ENCODE peak calls at places on chromosome 14, in nine cellular contexts. One of them, this sample, is unnamed.

GRCh38 chr14:22598896-22599244 is 770 bp downstream of the ABHD4 start:
- DNase-seq in NCI-H2081: peak
- DNase-seq in mesothelial cell of epicardium: no peak
- DNase-seq in left kidney: peak
- DNase-seq in stimulated activated CD4-positive, alpha-beta T cell treated with anti-CD3 and anti-CD28 coated beads, TNF-alpha, amount 100 ng/mL, for 1 hour: no peak
- DNase-seq in head of caudate nucleus: no peak
- DNase-seq in CD8-positive, alpha-beta memory T cell: no peak
- DNase-seq in neuronal stem cell: no peak
- DNase-seq in endothelial cell: no peak
- DNase-seq in this sample: no peak

GRCh38 chr14:106665814-106666213 is 1139.4 kb downstream of the TMEM121 start:
- DNase-seq in left kidney: no peak
- DNase-seq in NCI-H2081: no peak
- DNase-seq in head of caudate nucleus: no peak
- DNase-seq in mesothelial cell of epicardium: no peak
- DNase-seq in stimulated activated CD4-positive, alpha-beta T cell treated with anti-CD3 and anti-CD28 coated beads, TNF-alpha, amount 100 ng/mL, for 1 hour: no peak
- DNase-seq in neuronal stem cell: no peak
- DNase-seq in endothelial cell: no peak
- DNase-seq in CD8-positive, alpha-beta memory T cell: no peak
- DNase-seq in this sample: no peak

GRCh38 chr14:50403433-50403832 is 6.8 kb upstream of the CDKL1 start:
- DNase-seq in left kidney: peak
- DNase-seq in head of caudate nucleus: no peak
- DNase-seq in neuronal stem cell: no peak
- DNase-seq in endothelial cell: peak
- DNase-seq in mesothelial cell of epicardium: no peak
- DNase-seq in CD8-positive, alpha-beta memory T cell: no peak
- DNase-seq in NCI-H2081: no peak
- DNase-seq in stimulated activated CD4-positive, alpha-beta T cell treated with anti-CD3 and anti-CD28 coated beads, TNF-alpha, amount 100 ng/mL, for 1 hour: no peak
- DNase-seq in this sample: no peak

GRCh38 chr14:61033851-61034250 is 52.8 kb downstream of the SLC38A6 start:
- DNase-seq in stimulated activated CD4-positive, alpha-beta T cell treated with anti-CD3 and anti-CD28 coated beads, TNF-alpha, amount 100 ng/mL, for 1 hour: no peak
- DNase-seq in left kidney: no peak
- DNase-seq in CD8-positive, alpha-beta memory T cell: no peak
- DNase-seq in head of caudate nucleus: no peak
- DNase-seq in neuronal stem cell: no peak
- DNase-seq in endothelial cell: no peak
- DNase-seq in NCI-H2081: no peak
- DNase-seq in mesothelial cell of epicardium: no peak
- DNase-seq in this sample: no peak

GRCh38 chr14:69259531-69260245 is at the start of gene GALNT16:
- DNase-seq in stimulated activated CD4-positive, alpha-beta T cell treated with anti-CD3 and anti-CD28 coated beads, TNF-alpha, amount 100 ng/mL, for 1 hour: no peak
- DNase-seq in mesothelial cell of epicardium: peak
- DNase-seq in NCI-H2081: peak
- DNase-seq in CD8-positive, alpha-beta memory T cell: no peak
- DNase-seq in neuronal stem cell: peak
- DNase-seq in left kidney: peak
- DNase-seq in endothelial cell: peak
- DNase-seq in head of caudate nucleus: peak
- DNase-seq in this sample: peak

GRCh38 chr14:68234101-68234905 is 414.7 kb downstream of the RAD51B start:
- DNase-seq in endothelial cell: no peak
- DNase-seq in NCI-H2081: peak
- DNase-seq in head of caudate nucleus: no peak
- DNase-seq in neuronal stem cell: no peak
- DNase-seq in mesothelial cell of epicardium: no peak
- DNase-seq in left kidney: no peak
- DNase-seq in stimulated activated CD4-positive, alpha-beta T cell treated with anti-CD3 and anti-CD28 coated beads, TNF-alpha, amount 100 ng/mL, for 1 hour: no peak
- DNase-seq in CD8-positive, alpha-beta memory T cell: no peak
- DNase-seq in this sample: no peak

GRCh38 chr14:99644723-99645544 is at the start of gene HHIPL1:
- DNase-seq in left kidney: peak
- DNase-seq in head of caudate nucleus: no peak
- DNase-seq in mesothelial cell of epicardium: peak
- DNase-seq in stimulated activated CD4-positive, alpha-beta T cell treated with anti-CD3 and anti-CD28 coated beads, TNF-alpha, amount 100 ng/mL, for 1 hour: no peak
- DNase-seq in neuronal stem cell: no peak
- DNase-seq in endothelial cell: peak
- DNase-seq in NCI-H2081: no peak
- DNase-seq in CD8-positive, alpha-beta memory T cell: no peak
- DNase-seq in this sample: no peak

GRCh38 chr14:23653046-23653445 is 16.9 kb downstream of the DHRS2 start:
- DNase-seq in endothelial cell: no peak
- DNase-seq in CD8-positive, alpha-beta memory T cell: no peak
- DNase-seq in NCI-H2081: no peak
- DNase-seq in stimulated activated CD4-positive, alpha-beta T cell treated with anti-CD3 and anti-CD28 coated beads, TNF-alpha, amount 100 ng/mL, for 1 hour: no peak
- DNase-seq in head of caudate nucleus: no peak
- DNase-seq in neuronal stem cell: no peak
- DNase-seq in mesothelial cell of epicardium: no peak
- DNase-seq in left kidney: no peak
- DNase-seq in this sample: no peak

GRCh38 chr14:56630707-56631106 is 51.1 kb downstream of the TMEM260 start:
- DNase-seq in mesothelial cell of epicardium: no peak
- DNase-seq in stimulated activated CD4-positive, alpha-beta T cell treated with anti-CD3 and anti-CD28 coated beads, TNF-alpha, amount 100 ng/mL, for 1 hour: no peak
- DNase-seq in endothelial cell: no peak
- DNase-seq in left kidney: no peak
- DNase-seq in head of caudate nucleus: no peak
- DNase-seq in CD8-positive, alpha-beta memory T cell: no peak
- DNase-seq in NCI-H2081: no peak
- DNase-seq in neuronal stem cell: no peak
- DNase-seq in this sample: no peak

GRCh38 chr14:88815980-88816379 is 8.5 kb upstream of the TTC8 start:
- DNase-seq in neuronal stem cell: no peak
- DNase-seq in endothelial cell: no peak
- DNase-seq in head of caudate nucleus: no peak
- DNase-seq in CD8-positive, alpha-beta memory T cell: no peak
- DNase-seq in mesothelial cell of epicardium: no peak
- DNase-seq in NCI-H2081: no peak
- DNase-seq in stimulated activated CD4-positive, alpha-beta T cell treated with anti-CD3 and anti-CD28 coated beads, TNF-alpha, amount 100 ng/mL, for 1 hour: no peak
- DNase-seq in left kidney: no peak
- DNase-seq in this sample: no peak

GRCh38 chr14:69399750-69400149 is 1.3 kb downstream of the SLC39A9 start:
- DNase-seq in head of caudate nucleus: no peak
- DNase-seq in left kidney: no peak
- DNase-seq in CD8-positive, alpha-beta memory T cell: no peak
- DNase-seq in stimulated activated CD4-positive, alpha-beta T cell treated with anti-CD3 and anti-CD28 coated beads, TNF-alpha, amount 100 ng/mL, for 1 hour: no peak
- DNase-seq in neuronal stem cell: no peak
- DNase-seq in endothelial cell: no peak
- DNase-seq in mesothelial cell of epicardium: no peak
- DNase-seq in NCI-H2081: no peak
- DNase-seq in this sample: no peak

GRCh38 chr14:34199585-34199984 is 248.7 kb upstream of the EGLN3 start:
- DNase-seq in NCI-H2081: no peak
- DNase-seq in CD8-positive, alpha-beta memory T cell: no peak
- DNase-seq in endothelial cell: no peak
- DNase-seq in mesothelial cell of epicardium: no peak
- DNase-seq in left kidney: no peak
- DNase-seq in neuronal stem cell: no peak
- DNase-seq in head of caudate nucleus: no peak
- DNase-seq in stimulated activated CD4-positive, alpha-beta T cell treated with anti-CD3 and anti-CD28 coated beads, TNF-alpha, amount 100 ng/mL, for 1 hour: no peak
- DNase-seq in this sample: no peak

GRCh38 chr14:99327050-99327449 is 55.1 kb upstream of the BCL11B start:
- DNase-seq in CD8-positive, alpha-beta memory T cell: no peak
- DNase-seq in NCI-H2081: no peak
- DNase-seq in neuronal stem cell: no peak
- DNase-seq in stimulated activated CD4-positive, alpha-beta T cell treated with anti-CD3 and anti-CD28 coated beads, TNF-alpha, amount 100 ng/mL, for 1 hour: no peak
- DNase-seq in mesothelial cell of epicardium: no peak
- DNase-seq in endothelial cell: no peak
- DNase-seq in head of caudate nucleus: peak
- DNase-seq in left kidney: no peak
- DNase-seq in this sample: no peak

GRCh38 chr14:60647081-60647836 is 2.0 kb downstream of the SIX1 start:
- DNase-seq in head of caudate nucleus: no peak
- DNase-seq in left kidney: peak
- DNase-seq in stimulated activated CD4-positive, alpha-beta T cell treated with anti-CD3 and anti-CD28 coated beads, TNF-alpha, amount 100 ng/mL, for 1 hour: no peak
- DNase-seq in mesothelial cell of epicardium: peak
- DNase-seq in NCI-H2081: peak
- DNase-seq in endothelial cell: peak
- DNase-seq in CD8-positive, alpha-beta memory T cell: no peak
- DNase-seq in neuronal stem cell: peak
- DNase-seq in this sample: no peak

GRCh38 chr14:105525861-105526780 is at the start of gene TMEM121:
- DNase-seq in head of caudate nucleus: peak
- DNase-seq in NCI-H2081: peak
- DNase-seq in stimulated activated CD4-positive, alpha-beta T cell treated with anti-CD3 and anti-CD28 coated beads, TNF-alpha, amount 100 ng/mL, for 1 hour: no peak
- DNase-seq in CD8-positive, alpha-beta memory T cell: peak
- DNase-seq in endothelial cell: peak
- DNase-seq in left kidney: peak
- DNase-seq in mesothelial cell of epicardium: peak
- DNase-seq in neuronal stem cell: peak
- DNase-seq in this sample: no peak

GRCh38 chr14:106436310-106436905 is 910.0 kb downstream of the TMEM121 start:
- DNase-seq in left kidney: no peak
- DNase-seq in head of caudate nucleus: peak
- DNase-seq in endothelial cell: no peak
- DNase-seq in stimulated activated CD4-positive, alpha-beta T cell treated with anti-CD3 and anti-CD28 coated beads, TNF-alpha, amount 100 ng/mL, for 1 hour: peak
- DNase-seq in CD8-positive, alpha-beta memory T cell: peak
- DNase-seq in neuronal stem cell: no peak
- DNase-seq in mesothelial cell of epicardium: no peak
- DNase-seq in NCI-H2081: peak
- DNase-seq in this sample: no peak

GRCh38 chr14:33668066-33668465 is 282.8 kb downstream of the EGLN3 start:
- DNase-seq in mesothelial cell of epicardium: no peak
- DNase-seq in stimulated activated CD4-positive, alpha-beta T cell treated with anti-CD3 and anti-CD28 coated beads, TNF-alpha, amount 100 ng/mL, for 1 hour: no peak
- DNase-seq in endothelial cell: no peak
- DNase-seq in left kidney: no peak
- DNase-seq in NCI-H2081: no peak
- DNase-seq in CD8-positive, alpha-beta memory T cell: no peak
- DNase-seq in neuronal stem cell: no peak
- DNase-seq in head of caudate nucleus: no peak
- DNase-seq in this sample: no peak

GRCh38 chr14:70707138-70708038 is 65.7 kb downstream of the TTC9 start:
- DNase-seq in CD8-positive, alpha-beta memory T cell: no peak
- DNase-seq in endothelial cell: no peak
- DNase-seq in NCI-H2081: peak
- DNase-seq in neuronal stem cell: no peak
- DNase-seq in stimulated activated CD4-positive, alpha-beta T cell treated with anti-CD3 and anti-CD28 coated beads, TNF-alpha, amount 100 ng/mL, for 1 hour: no peak
- DNase-seq in head of caudate nucleus: no peak
- DNase-seq in left kidney: peak
- DNase-seq in mesothelial cell of epicardium: no peak
- DNase-seq in this sample: no peak

GRCh38 chr14:85437143-85437542 is 92.8 kb upstream of the FLRT2 start:
- DNase-seq in CD8-positive, alpha-beta memory T cell: no peak
- DNase-seq in neuronal stem cell: no peak
- DNase-seq in stimulated activated CD4-positive, alpha-beta T cell treated with anti-CD3 and anti-CD28 coated beads, TNF-alpha, amount 100 ng/mL, for 1 hour: no peak
- DNase-seq in NCI-H2081: no peak
- DNase-seq in left kidney: no peak
- DNase-seq in mesothelial cell of epicardium: no peak
- DNase-seq in head of caudate nucleus: no peak
- DNase-seq in endothelial cell: no peak
- DNase-seq in this sample: no peak

GRCh38 chr14:95291859-95292542 is 27.7 kb downstream of the CLMN start:
- DNase-seq in neuronal stem cell: no peak
- DNase-seq in stimulated activated CD4-positive, alpha-beta T cell treated with anti-CD3 and anti-CD28 coated beads, TNF-alpha, amount 100 ng/mL, for 1 hour: no peak
- DNase-seq in NCI-H2081: peak
- DNase-seq in mesothelial cell of epicardium: no peak
- DNase-seq in left kidney: peak
- DNase-seq in endothelial cell: no peak
- DNase-seq in head of caudate nucleus: peak
- DNase-seq in CD8-positive, alpha-beta memory T cell: no peak
- DNase-seq in this sample: no peak

GRCh38 chr14:52974406-52974805 is 23.6 kb upstream of the FERMT2 start:
- DNase-seq in head of caudate nucleus: no peak
- DNase-seq in endothelial cell: no peak
- DNase-seq in stimulated activated CD4-positive, alpha-beta T cell treated with anti-CD3 and anti-CD28 coated beads, TNF-alpha, amount 100 ng/mL, for 1 hour: no peak
- DNase-seq in neuronal stem cell: no peak
- DNase-seq in CD8-positive, alpha-beta memory T cell: no peak
- DNase-seq in left kidney: no peak
- DNase-seq in NCI-H2081: no peak
- DNase-seq in mesothelial cell of epicardium: no peak
- DNase-seq in this sample: no peak

GRCh38 chr14:31128601-31129526 is 78.7 kb downstream of the HECTD1 start:
- DNase-seq in NCI-H2081: no peak
- DNase-seq in stimulated activated CD4-positive, alpha-beta T cell treated with anti-CD3 and anti-CD28 coated beads, TNF-alpha, amount 100 ng/mL, for 1 hour: no peak
- DNase-seq in neuronal stem cell: no peak
- DNase-seq in head of caudate nucleus: no peak
- DNase-seq in mesothelial cell of epicardium: no peak
- DNase-seq in left kidney: no peak
- DNase-seq in CD8-positive, alpha-beta memory T cell: no peak
- DNase-seq in endothelial cell: no peak
- DNase-seq in this sample: no peak

GRCh38 chr14:49893309-49894213 is 679 bp downstream of the ARF6 start:
- DNase-seq in mesothelial cell of epicardium: peak
- DNase-seq in CD8-positive, alpha-beta memory T cell: peak
- DNase-seq in endothelial cell: peak
- DNase-seq in stimulated activated CD4-positive, alpha-beta T cell treated with anti-CD3 and anti-CD28 coated beads, TNF-alpha, amount 100 ng/mL, for 1 hour: peak
- DNase-seq in neuronal stem cell: peak
- DNase-seq in head of caudate nucleus: peak
- DNase-seq in NCI-H2081: peak
- DNase-seq in left kidney: peak
- DNase-seq in this sample: no peak

GRCh38 chr14:61528591-61529021 is 166.7 kb upstream of the HIF1A start:
- DNase-seq in left kidney: no peak
- DNase-seq in CD8-positive, alpha-beta memory T cell: no peak
- DNase-seq in endothelial cell: no peak
- DNase-seq in neuronal stem cell: no peak
- DNase-seq in head of caudate nucleus: no peak
- DNase-seq in stimulated activated CD4-positive, alpha-beta T cell treated with anti-CD3 and anti-CD28 coated beads, TNF-alpha, amount 100 ng/mL, for 1 hour: no peak
- DNase-seq in mesothelial cell of epicardium: no peak
- DNase-seq in NCI-H2081: no peak
- DNase-seq in this sample: no peak

GRCh38 chr14:31966896-31967668 is 110.0 kb upstream of the ARHGAP5 start:
- DNase-seq in NCI-H2081: no peak
- DNase-seq in stimulated activated CD4-positive, alpha-beta T cell treated with anti-CD3 and anti-CD28 coated beads, TNF-alpha, amount 100 ng/mL, for 1 hour: no peak
- DNase-seq in mesothelial cell of epicardium: no peak
- DNase-seq in CD8-positive, alpha-beta memory T cell: no peak
- DNase-seq in neuronal stem cell: no peak
- DNase-seq in endothelial cell: no peak
- DNase-seq in left kidney: no peak
- DNase-seq in head of caudate nucleus: no peak
- DNase-seq in this sample: no peak

GRCh38 chr14:60594077-60594476 is 55.2 kb downstream of the SIX1 start:
- DNase-seq in head of caudate nucleus: no peak
- DNase-seq in neuronal stem cell: no peak
- DNase-seq in CD8-positive, alpha-beta memory T cell: no peak
- DNase-seq in mesothelial cell of epicardium: no peak
- DNase-seq in left kidney: peak
- DNase-seq in NCI-H2081: no peak
- DNase-seq in endothelial cell: no peak
- DNase-seq in stimulated activated CD4-positive, alpha-beta T cell treated with anti-CD3 and anti-CD28 coated beads, TNF-alpha, amount 100 ng/mL, for 1 hour: no peak
- DNase-seq in this sample: no peak

GRCh38 chr14:70779667-70780066 is 29.6 kb downstream of the MAP3K9 start:
- DNase-seq in NCI-H2081: no peak
- DNase-seq in head of caudate nucleus: no peak
- DNase-seq in neuronal stem cell: no peak
- DNase-seq in endothelial cell: no peak
- DNase-seq in mesothelial cell of epicardium: no peak
- DNase-seq in CD8-positive, alpha-beta memory T cell: no peak
- DNase-seq in left kidney: no peak
- DNase-seq in stimulated activated CD4-positive, alpha-beta T cell treated with anti-CD3 and anti-CD28 coated beads, TNF-alpha, amount 100 ng/mL, for 1 hour: no peak
- DNase-seq in this sample: no peak

GRCh38 chr14:23327947-23328744 is 6.9 kb downstream of the PABPN1 start:
- DNase-seq in mesothelial cell of epicardium: peak
- DNase-seq in neuronal stem cell: peak
- DNase-seq in left kidney: peak
- DNase-seq in stimulated activated CD4-positive, alpha-beta T cell treated with anti-CD3 and anti-CD28 coated beads, TNF-alpha, amount 100 ng/mL, for 1 hour: peak
- DNase-seq in endothelial cell: peak
- DNase-seq in CD8-positive, alpha-beta memory T cell: peak
- DNase-seq in head of caudate nucleus: peak
- DNase-seq in NCI-H2081: peak
- DNase-seq in this sample: peak

GRCh38 chr14:95515080-95515489 is 1.4 kb downstream of the SYNE3 start:
- DNase-seq in head of caudate nucleus: peak
- DNase-seq in CD8-positive, alpha-beta memory T cell: no peak
- DNase-seq in stimulated activated CD4-positive, alpha-beta T cell treated with anti-CD3 and anti-CD28 coated beads, TNF-alpha, amount 100 ng/mL, for 1 hour: no peak
- DNase-seq in endothelial cell: no peak
- DNase-seq in neuronal stem cell: no peak
- DNase-seq in mesothelial cell of epicardium: peak
- DNase-seq in NCI-H2081: peak
- DNase-seq in left kidney: peak
- DNase-seq in this sample: no peak

GRCh38 chr14:105026789-105027563 is 6.1 kb upstream of the CDCA4 start:
- DNase-seq in NCI-H2081: peak
- DNase-seq in neuronal stem cell: no peak
- DNase-seq in left kidney: no peak
- DNase-seq in stimulated activated CD4-positive, alpha-beta T cell treated with anti-CD3 and anti-CD28 coated beads, TNF-alpha, amount 100 ng/mL, for 1 hour: no peak
- DNase-seq in CD8-positive, alpha-beta memory T cell: no peak
- DNase-seq in mesothelial cell of epicardium: no peak
- DNase-seq in head of caudate nucleus: no peak
- DNase-seq in endothelial cell: no peak
- DNase-seq in this sample: no peak

GRCh38 chr14:74324945-74325361 is 22.2 kb upstream of the ABCD4 start:
- DNase-seq in NCI-H2081: no peak
- DNase-seq in mesothelial cell of epicardium: no peak
- DNase-seq in head of caudate nucleus: no peak
- DNase-seq in CD8-positive, alpha-beta memory T cell: no peak
- DNase-seq in neuronal stem cell: peak
- DNase-seq in left kidney: peak
- DNase-seq in endothelial cell: no peak
- DNase-seq in stimulated activated CD4-positive, alpha-beta T cell treated with anti-CD3 and anti-CD28 coated beads, TNF-alpha, amount 100 ng/mL, for 1 hour: no peak
- DNase-seq in this sample: peak